ENCODE peak calls at places on chromosome 19, in five cellular contexts. P, S, Y, I and V are unnamed samples. For H3K36me3 and H3K4me1, the result is how much of the 10 kb centered on the place peaks cover.

GRCh38 chr19:48739835-48740704 is at the start of gene RASIP1:
- DNase-seq in P (no peak), S (no peak), Y (peak), I (no peak), V (no peak)

GRCh38 chr19:37537391-37537947 is 30.7 kb downstream of the ZNF793 start:
- DNase-seq in P (peak), S (no peak), Y (no peak), I (no peak), V (no peak)

GRCh38 chr19:30932854-30933253 is 416.4 kb downstream of the TSHZ3 start:
- DNase-seq in P (no peak), S (no peak), Y (no peak), I (no peak), V (peak)

GRCh38 chr19:57992841-57993240 is 9.8 kb downstream of the ZNF606 start:
- DNase-seq in P (no peak), S (no peak), Y (no peak), I (no peak), V (no peak)

GRCh38 chr19:10086032-10086903 is at the start of gene SHFL:
- DNase-seq in P (peak), S (peak), Y (peak), I (peak), V (no peak)

GRCh38 chr19:29259867-29260281 is 46.9 kb upstream of the UQCRFS1 start:
- DNase-seq in P (no peak), S (no peak), Y (no peak), I (no peak), V (peak)

GRCh38 chr19:54077334-54077733 is 3.8 kb downstream of the TARM1 start:
- DNase-seq in P (no peak), S (no peak), Y (no peak), I (no peak), V (no peak)

GRCh38 chr19:19513671-19514070 is 1.7 kb downstream of the TSSK6 start:
- DNase-seq in P (no peak), S (no peak), Y (no peak), I (no peak), V (no peak)

GRCh38 chr19:56138069-56138468 is 3.0 kb upstream of the ZNF444 start:
- DNase-seq in P (no peak), S (no peak), Y (no peak), I (no peak), V (no peak)

GRCh38 chr19:51520710-51521109 is 10.8 kb downstream of the SIGLEC6 start:
- DNase-seq in P (no peak), S (no peak), Y (no peak), I (no peak), V (peak)

GRCh38 chr19:9406798-9407352 is 28.5 kb downstream of the ZNF266 start:
- DNase-seq in P (peak), S (peak), Y (peak), I (peak), V (no peak)

GRCh38 chr19:45823182-45823581 is 8.1 kb upstream of the RSPH6A start:
- DNase-seq in P (no peak), S (no peak), Y (no peak), I (no peak), V (no peak)

GRCh38 chr19:42122691-42123607 is 9.3 kb downstream of the POU2F2 start:
- DNase-seq in P (no peak), S (no peak), Y (no peak), I (no peak), V (no peak)

GRCh38 chr19:45041125-45041524 is 2.3 kb downstream of the CLASRP start:
- DNase-seq in P (no peak), S (no peak), Y (no peak), I (no peak), V (no peak)

GRCh38 chr19:8884416-8884815 is 52.2 kb downstream of the MBD3L1 start:
- DNase-seq in P (no peak), S (no peak), Y (no peak), I (no peak), V (no peak)

GRCh38 chr19:46639356-46640061 is 3.5 kb upstream of the GNG8 start:
- DNase-seq in P (peak), S (peak), Y (peak), I (no peak), V (no peak)

GRCh38 chr19:1683869-1684572 is 31.6 kb upstream of the TCF3 start:
- DNase-seq in P (no peak), S (no peak), Y (no peak), I (no peak), V (no peak)

GRCh38 chr19:11506101-11506555 is 489 bp upstream of the ZNF653 start:
- DNase-seq in P (no peak), S (no peak), Y (peak), I (no peak), V (no peak)

GRCh38 chr19:31445406-31445805 is 96.2 kb upstream of the TSHZ3 start:
- DNase-seq in P (no peak), S (no peak), Y (no peak), I (no peak), V (no peak)

GRCh38 chr19:38148337-38148736 is 75.7 kb downstream of the DPF1 start:
- DNase-seq in P (no peak), S (no peak), Y (no peak), I (no peak), V (no peak)

GRCh38 chr19:46349311-46349993 is 2.6 kb downstream of the PPP5C start:
- DNase-seq in P (no peak), S (no peak), Y (no peak), I (no peak), V (no peak)

GRCh38 chr19:40906512-40906911 is 24.5 kb upstream of the CYP2A7 start:
- DNase-seq in P (no peak), S (no peak), Y (no peak), I (no peak), V (no peak)

GRCh38 chr19:32318884-32319520 is 26.4 kb upstream of the ZNF507 start:
- DNase-seq in P (no peak), S (no peak), Y (no peak), I (no peak), V (peak)

GRCh38 chr19:6811906-6812305 is 39.4 kb downstream of the VAV1 start:
- DNase-seq in P (peak), S (peak), Y (no peak), I (no peak), V (no peak)

GRCh38 chr19:51441410-51442390 is 16.6 kb downstream of the SIGLEC8 start:
- DNase-seq in P (no peak), S (no peak), Y (no peak), I (no peak), V (no peak)

GRCh38 chr19:46885411-46885810 is 24.6 kb downstream of the ARHGAP35 start:
- DNase-seq in P (no peak), S (no peak), Y (no peak), I (no peak), V (no peak)

GRCh38 chr19:19540707-19541515 is 2.8 kb downstream of the CILP2 start:
- DNase-seq in P (peak), S (peak), Y (no peak), I (peak), V (no peak)

GRCh38 chr19:38120471-38121030 is 103.5 kb downstream of the DPF1 start:
- DNase-seq in P (no peak), S (peak), Y (no peak), I (no peak), V (no peak)

DNA sequence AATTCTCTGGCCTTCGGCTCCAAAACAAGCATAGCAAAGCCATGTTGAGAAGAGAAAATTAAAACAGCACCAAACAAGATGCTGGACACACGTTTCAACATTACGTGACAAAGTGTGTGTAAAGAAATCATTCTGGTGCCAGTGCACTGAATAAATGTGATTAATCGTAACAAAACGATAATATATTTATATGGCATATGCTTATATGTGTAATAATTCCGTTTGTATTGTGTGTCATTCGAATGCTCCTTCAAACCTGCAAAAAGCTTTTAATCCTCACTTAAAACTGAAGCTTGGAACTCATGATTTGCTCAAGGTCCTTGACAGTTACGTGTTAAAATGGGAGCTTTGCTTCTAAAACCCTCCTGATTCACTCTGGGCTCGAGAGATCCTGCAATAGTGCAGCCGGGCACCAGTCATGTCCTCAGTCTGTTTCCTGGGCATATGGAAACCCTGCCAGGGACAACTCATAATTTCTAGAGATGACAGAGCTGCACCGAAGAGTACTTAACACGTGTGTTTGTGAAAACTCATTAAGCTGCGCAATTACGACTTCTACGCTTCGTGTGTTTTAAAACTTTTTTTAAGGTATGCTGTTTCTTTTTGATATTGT is 731 bp upstream of the AKAP8L start:
- DNase-seq in P (no peak), S (peak), Y (no peak), I (no peak), V (no peak)
- H3K36me3 ChIP-seq in P (under half), S (under half), Y (under half), I (under half), V (under half)

GRCh38 chr19:39733841-39734240 is 4.0 kb downstream of the CLC start:
- DNase-seq in P (no peak), S (no peak), Y (no peak), I (no peak), V (no peak)
- H3K27ac ChIP-seq in P (no peak), S (no peak), Y (no peak), I (no peak), V (no peak)

GRCh38 chr19:21580818-21581217 is 75.4 kb downstream of the ZNF429 start:
- DNase-seq in P (no peak), S (no peak), Y (no peak), I (no peak), V (no peak)
- H3K4me1 ChIP-seq in P (under half), S (under half), Y (under half), I (under half), V (under half)

GRCh38 chr19:34228347-34228746 is 26.0 kb upstream of the GARRE1 start:
- DNase-seq in P (peak), S (no peak), Y (no peak), I (no peak), V (no peak)

GRCh38 chr19:34226036-34226435 is 28.3 kb upstream of the GARRE1 start:
- DNase-seq in P (no peak), S (no peak), Y (no peak), I (no peak), V (no peak)

GRCh38 chr19:34228762-34229161 is 25.6 kb upstream of the GARRE1 start:
- DNase-seq in P (no peak), S (no peak), Y (no peak), I (no peak), V (no peak)

GRCh38 chr19:34224996-34225658 is 29.2 kb upstream of the GARRE1 start:
- DNase-seq in P (peak), S (peak), Y (no peak), I (no peak), V (no peak)

DNA sequence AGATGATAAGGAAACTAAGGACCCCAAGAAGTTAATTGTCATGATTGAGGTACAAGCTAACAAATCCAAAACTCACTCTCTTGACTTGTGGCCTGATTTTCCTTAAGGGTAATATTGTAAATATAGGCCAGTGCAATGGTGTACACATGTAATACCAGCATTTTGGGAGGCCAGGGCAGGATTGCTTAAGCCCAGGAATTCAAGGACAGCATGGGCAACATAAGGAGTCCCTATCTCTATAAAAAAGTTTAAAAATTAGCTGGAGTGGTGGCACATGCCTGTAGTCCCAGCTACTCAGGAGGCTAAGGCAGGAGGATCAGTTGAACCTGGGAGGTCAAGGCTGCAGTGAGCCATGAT is 28.7 kb upstream of the GARRE1 start:
- DNase-seq in P (no peak), S (peak), Y (no peak), I (no peak), V (no peak)
- H3K36me3 ChIP-seq in P (under half), S (half or more), Y (under half), I (half or more), V (half or more)

DNA sequence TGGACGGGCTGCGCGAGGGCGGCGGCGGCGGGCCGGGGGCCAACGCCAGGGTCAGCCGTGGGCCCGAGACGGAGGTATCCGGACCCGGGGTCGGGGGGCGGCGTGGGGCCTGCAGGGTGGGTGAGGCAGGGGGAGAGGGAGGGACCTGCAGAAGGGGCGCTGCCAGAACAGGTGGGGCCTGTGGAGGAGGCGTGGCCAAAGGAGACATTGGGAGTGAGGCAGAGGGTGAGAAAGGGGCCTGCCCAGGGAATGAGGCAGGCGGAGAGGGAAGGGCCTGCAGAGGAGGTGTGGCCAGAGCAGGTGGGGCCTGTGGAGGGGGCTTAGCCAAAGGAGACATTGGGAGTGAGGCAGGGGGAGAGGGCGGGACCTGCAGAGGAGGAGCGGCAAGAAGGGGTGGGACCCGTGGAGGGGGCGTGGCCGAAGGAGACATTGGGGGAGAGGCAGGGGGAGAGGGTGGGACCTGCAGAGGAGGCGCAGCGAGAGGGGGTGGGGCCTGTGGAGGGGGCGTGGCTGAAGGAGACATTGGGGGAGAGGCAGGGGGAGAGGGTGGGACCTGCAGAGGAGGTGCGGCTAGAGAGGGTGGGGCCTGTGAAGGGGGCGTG is 4.2 kb downstream of the PRR36 start:
- DNase-seq in P (no peak), S (no peak), Y (peak), I (no peak), V (no peak)
- H3K27ac ChIP-seq in P (no peak), S (peak), Y (no peak), I (peak), V (peak)

DNA sequence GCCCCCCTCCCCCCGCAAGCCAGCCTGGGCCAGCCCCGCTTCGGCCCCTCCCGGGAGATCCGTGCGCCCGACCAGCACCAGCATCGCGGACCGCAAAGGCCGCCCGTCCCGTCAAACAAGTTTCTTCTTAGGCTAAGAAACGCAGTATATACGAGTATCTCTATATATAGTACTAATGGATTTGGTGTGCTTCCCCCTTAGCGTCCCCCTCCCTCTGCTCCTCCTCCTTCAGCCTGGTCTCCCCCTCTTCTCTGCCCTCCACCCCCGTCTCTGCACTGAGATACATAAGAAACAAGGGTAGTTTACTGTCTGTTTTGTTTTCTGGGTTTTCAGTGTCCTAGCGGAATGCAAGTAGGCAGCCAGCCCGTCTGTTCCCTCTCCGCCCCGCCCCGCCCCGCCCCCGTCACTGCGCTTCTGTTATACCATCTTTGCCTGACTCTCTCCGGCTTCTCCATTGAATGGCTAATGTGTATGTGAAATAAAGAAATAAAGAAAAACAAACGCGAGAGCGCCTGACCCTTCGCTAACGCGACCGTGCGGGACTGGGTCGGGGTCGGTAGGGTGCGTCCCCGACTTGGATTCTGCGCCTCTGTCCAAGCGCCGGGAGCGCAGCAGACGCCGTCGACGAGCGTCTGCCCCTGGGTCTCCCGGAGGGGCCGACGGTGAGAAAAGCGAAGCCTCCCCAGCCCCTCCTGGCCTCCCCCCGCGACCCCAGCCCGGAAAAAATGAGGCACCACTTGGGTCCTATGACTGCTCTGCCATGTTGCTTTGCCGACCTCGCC is 4.2 kb downstream of the LYL1 start:
- DNase-seq in P (peak), S (peak), Y (peak), I (peak), V (no peak)
- H3K4me1 ChIP-seq in P (under half), S (under half), Y (under half), I (half or more), V (half or more)

GRCh38 chr19:474126-475078 is 13.6 kb upstream of the SHC2 start:
- DNase-seq in P (no peak), S (no peak), Y (no peak), I (no peak), V (no peak)
- H3K36me3 ChIP-seq in P (under half), S (under half), Y (under half), I (under half), V (under half)

GRCh38 chr19:3059653-3060052 is 2.6 kb downstream of the TLE5 start:
- DNase-seq in P (no peak), S (no peak), Y (no peak), I (no peak), V (no peak)
- H3K27ac ChIP-seq in P (no peak), S (no peak), Y (peak), I (no peak), V (peak)

DNA sequence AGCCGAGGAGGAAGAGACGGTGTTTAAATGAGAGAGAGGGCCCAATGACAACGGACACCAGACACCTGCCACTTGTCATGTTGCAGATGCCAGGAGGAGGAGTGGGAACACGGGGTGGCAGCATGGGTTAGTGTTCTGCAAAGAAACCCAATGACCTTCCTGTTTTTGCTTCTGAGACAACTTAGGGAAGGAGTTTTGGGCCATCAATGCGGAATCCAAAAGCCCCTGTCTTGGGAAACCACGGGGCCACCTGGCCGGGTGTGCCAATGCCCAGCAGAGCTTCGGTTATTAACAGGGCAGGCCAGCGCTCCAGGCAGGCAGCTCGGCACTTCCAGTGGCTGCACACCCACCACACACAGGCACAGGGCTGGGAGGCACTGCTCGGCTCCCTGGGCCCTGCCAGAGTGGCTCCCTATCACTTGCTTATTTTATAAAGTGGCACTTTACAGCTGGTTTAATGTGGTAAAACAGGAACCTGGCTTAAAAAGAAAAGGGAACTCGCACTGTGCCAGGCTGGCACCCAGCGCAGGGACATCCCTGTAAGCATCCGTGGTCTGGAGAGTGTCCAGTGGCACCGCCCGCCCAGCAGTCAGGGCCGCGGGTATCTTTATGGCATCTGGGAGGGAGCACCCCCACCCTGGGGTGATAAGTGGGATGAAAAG is 19.1 kb downstream of the ELL start:
- DNase-seq in P (no peak), S (no peak), Y (no peak), I (peak), V (no peak)
- H3K4me1 ChIP-seq in P (under half), S (under half), Y (under half), I (half or more), V (half or more)

GRCh38 chr19:18468517-18468916 is 30.6 kb upstream of the ISYNA1 start:
- DNase-seq in P (no peak), S (no peak), Y (no peak), I (no peak), V (no peak)

GRCh38 chr19:18468930-18469244 is 31.0 kb upstream of the ISYNA1 start:
- DNase-seq in P (no peak), S (no peak), Y (no peak), I (no peak), V (no peak)

GRCh38 chr19:18466354-18466753 is 28.4 kb upstream of the ISYNA1 start:
- DNase-seq in P (no peak), S (no peak), Y (no peak), I (no peak), V (no peak)

GRCh38 chr19:18469245-18470107 is 31.5 kb upstream of the ISYNA1 start:
- DNase-seq in P (peak), S (peak), Y (peak), I (peak), V (no peak)

DNA sequence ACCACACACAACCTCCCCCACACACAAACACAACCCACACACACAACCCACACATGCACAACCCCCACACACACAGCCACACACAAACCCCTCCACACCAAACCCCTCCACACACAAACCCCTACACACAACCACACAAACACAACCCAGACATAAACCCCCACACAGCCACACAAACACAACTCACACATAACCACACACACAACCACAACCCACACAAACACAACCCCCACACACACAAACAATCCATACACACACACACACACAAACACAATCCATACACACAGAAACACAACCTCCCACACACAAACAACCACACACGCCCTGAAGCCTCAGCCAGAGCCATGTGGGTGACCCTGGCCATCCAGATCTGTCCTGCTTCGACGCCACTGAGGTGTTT is 30.0 kb upstream of the ISYNA1 start:
- DNase-seq in P (no peak), S (no peak), Y (no peak), I (no peak), V (no peak)
- H3K36me3 ChIP-seq in P (under half), S (under half), Y (under half), I (under half), V (under half)